ENCODE peak calls at places on chromosome 7, in ten cellular contexts. One of them, this sample, is unnamed.

GRCh38 chr7:84949067-84949466 is 237.8 kb downstream of the SEMA3D start:
- DNase-seq in neuronal stem cell: no peak
- DNase-seq in midbrain: no peak
- DNase-seq in mucosa of descending colon: no peak
- DNase-seq in ELR: peak; percentile 12
- DNase-seq in A549: no peak
- DNase-seq in activated CD4-positive, alpha-beta T cell treated with anti-CD3 and anti-CD28 coated beads for 1 hour: no peak
- DNase-seq in HFF-Myc: no peak
- DNase-seq in foreskin fibroblast: no peak
- DNase-seq in GM13976: no peak
- DNase-seq in this sample: no peak

GRCh38 chr7:68279827-68280400 is 1283.3 kb downstream of the TYW1 start:
- DNase-seq in neuronal stem cell: no peak
- DNase-seq in midbrain: no peak
- DNase-seq in mucosa of descending colon: no peak
- DNase-seq in ELR: no peak
- DNase-seq in A549: no peak
- DNase-seq in activated CD4-positive, alpha-beta T cell treated with anti-CD3 and anti-CD28 coated beads for 1 hour: no peak
- DNase-seq in HFF-Myc: no peak
- DNase-seq in foreskin fibroblast: no peak
- DNase-seq in GM13976: no peak
- DNase-seq in this sample: no peak

GRCh38 chr7:138616085-138616484 is 85.1 kb downstream of the SVOPL start:
- DNase-seq in neuronal stem cell: no peak
- DNase-seq in midbrain: no peak
- DNase-seq in mucosa of descending colon: no peak
- DNase-seq in ELR: no peak
- DNase-seq in A549: no peak
- DNase-seq in activated CD4-positive, alpha-beta T cell treated with anti-CD3 and anti-CD28 coated beads for 1 hour: no peak
- DNase-seq in HFF-Myc: no peak
- DNase-seq in foreskin fibroblast: no peak
- DNase-seq in GM13976: no peak
- DNase-seq in this sample: no peak

GRCh38 chr7:117231047-117231359 is 91.9 kb downstream of the WNT2 start:
- DNase-seq in neuronal stem cell: no peak
- DNase-seq in midbrain: no peak
- DNase-seq in mucosa of descending colon: no peak
- DNase-seq in ELR: no peak
- DNase-seq in A549: no peak
- DNase-seq in activated CD4-positive, alpha-beta T cell treated with anti-CD3 and anti-CD28 coated beads for 1 hour: no peak
- DNase-seq in HFF-Myc: no peak
- DNase-seq in foreskin fibroblast: no peak
- DNase-seq in GM13976: no peak
- DNase-seq in this sample: no peak

GRCh38 chr7:100801833-100802568 is 25.3 kb downstream of the EPHB4 start:
- DNase-seq in neuronal stem cell: no peak
- DNase-seq in midbrain: no peak
- DNase-seq in mucosa of descending colon: peak; percentile 81
- DNase-seq in ELR: peak; percentile 96
- DNase-seq in A549: peak; percentile 89
- DNase-seq in activated CD4-positive, alpha-beta T cell treated with anti-CD3 and anti-CD28 coated beads for 1 hour: no peak
- DNase-seq in HFF-Myc: peak; percentile 93
- DNase-seq in foreskin fibroblast: peak; percentile 94
- DNase-seq in GM13976: peak; percentile 35
- DNase-seq in this sample: no peak

GRCh38 chr7:142870147-142870559 is 15.3 kb downstream of the EPHB6 start:
- DNase-seq in neuronal stem cell: no peak
- DNase-seq in midbrain: no peak
- DNase-seq in mucosa of descending colon: no peak
- DNase-seq in ELR: no peak
- DNase-seq in A549: no peak
- DNase-seq in activated CD4-positive, alpha-beta T cell treated with anti-CD3 and anti-CD28 coated beads for 1 hour: no peak
- DNase-seq in HFF-Myc: no peak
- DNase-seq in foreskin fibroblast: no peak
- DNase-seq in GM13976: no peak
- DNase-seq in this sample: peak; percentile 6

GRCh38 chr7:116782177-116782711 is 80.1 kb upstream of the CAPZA2 start:
- DNase-seq in neuronal stem cell: peak; percentile 37
- DNase-seq in midbrain: no peak
- DNase-seq in mucosa of descending colon: no peak
- DNase-seq in ELR: no peak
- DNase-seq in A549: no peak
- DNase-seq in activated CD4-positive, alpha-beta T cell treated with anti-CD3 and anti-CD28 coated beads for 1 hour: no peak
- DNase-seq in HFF-Myc: no peak
- DNase-seq in foreskin fibroblast: peak; percentile 56
- DNase-seq in GM13976: no peak
- DNase-seq in this sample: peak; percentile 99

GRCh38 chr7:142859829-142860228 is 5.0 kb downstream of the EPHB6 start:
- DNase-seq in neuronal stem cell: no peak
- DNase-seq in midbrain: no peak
- DNase-seq in mucosa of descending colon: no peak
- DNase-seq in ELR: peak; percentile 16
- DNase-seq in A549: peak; percentile 11
- DNase-seq in activated CD4-positive, alpha-beta T cell treated with anti-CD3 and anti-CD28 coated beads for 1 hour: no peak
- DNase-seq in HFF-Myc: no peak
- DNase-seq in foreskin fibroblast: peak; percentile 81
- DNase-seq in GM13976: no peak
- DNase-seq in this sample: no peak

GRCh38 chr7:45446195-45446944 is 127.8 kb upstream of the ADCY1 start:
- DNase-seq in neuronal stem cell: no peak
- DNase-seq in midbrain: no peak
- DNase-seq in mucosa of descending colon: no peak
- DNase-seq in ELR: peak; percentile 58
- DNase-seq in A549: no peak
- DNase-seq in activated CD4-positive, alpha-beta T cell treated with anti-CD3 and anti-CD28 coated beads for 1 hour: no peak
- DNase-seq in HFF-Myc: no peak
- DNase-seq in foreskin fibroblast: no peak
- DNase-seq in GM13976: no peak
- DNase-seq in this sample: no peak

GRCh38 chr7:10889266-10889898 is 84.3 kb upstream of the PHF14 start:
- DNase-seq in neuronal stem cell: peak; percentile 32
- DNase-seq in midbrain: peak; percentile 49
- DNase-seq in mucosa of descending colon: no peak
- DNase-seq in ELR: peak; percentile 60
- DNase-seq in A549: peak; percentile 70
- DNase-seq in activated CD4-positive, alpha-beta T cell treated with anti-CD3 and anti-CD28 coated beads for 1 hour: no peak
- DNase-seq in HFF-Myc: peak; percentile 12
- DNase-seq in foreskin fibroblast: peak; percentile 0
- DNase-seq in GM13976: peak; percentile 75
- DNase-seq in this sample: peak; percentile 64

GRCh38 chr7:104252409-104253134 is 44.8 kb upstream of the ORC5 start:
- DNase-seq in neuronal stem cell: no peak
- DNase-seq in midbrain: no peak
- DNase-seq in mucosa of descending colon: no peak
- DNase-seq in ELR: peak; percentile 24
- DNase-seq in A549: peak; percentile 35
- DNase-seq in activated CD4-positive, alpha-beta T cell treated with anti-CD3 and anti-CD28 coated beads for 1 hour: no peak
- DNase-seq in HFF-Myc: no peak
- DNase-seq in foreskin fibroblast: no peak
- DNase-seq in GM13976: no peak
- DNase-seq in this sample: no peak

This sample was measured in HAP-1.